ENCODE peak calls at places on chromosomes 12 and 14, in nine cellular contexts. One of them, this sample, is unnamed.

GRCh38 chr12:62260733-62261683 is 804 bp downstream of the USP15 start:
- DNase-seq in tibial artery: peak
- DNase-seq in ACHN: peak
- DNase-seq in HFFc6: peak
- DNase-seq in HFF-Myc: no peak
- DNase-seq in GM04503: no peak
- DNase-seq in heart left ventricle: no peak
- DNase-seq in Right ventricle myocardium superior: peak
- DNase-seq in NCI-H1436: no peak
- DNase-seq in this sample: no peak

GRCh38 chr12:32043928-32044549 is 62.6 kb upstream of the BICD1 start:
- DNase-seq in tibial artery: no peak
- DNase-seq in ACHN: no peak
- DNase-seq in HFFc6: no peak
- DNase-seq in HFF-Myc: no peak
- DNase-seq in GM04503: no peak
- DNase-seq in heart left ventricle: no peak
- DNase-seq in Right ventricle myocardium superior: no peak
- DNase-seq in NCI-H1436: no peak
- DNase-seq in this sample: no peak

GRCh38 chr12:82325540-82326336 is 32.4 kb downstream of the CCDC59 start:
- DNase-seq in tibial artery: no peak
- DNase-seq in ACHN: no peak
- DNase-seq in HFFc6: no peak
- DNase-seq in HFF-Myc: no peak
- DNase-seq in GM04503: no peak
- DNase-seq in heart left ventricle: no peak
- DNase-seq in Right ventricle myocardium superior: no peak
- DNase-seq in NCI-H1436: no peak
- DNase-seq in this sample: no peak

GRCh38 chr14:48731260-48731659 is 854.9 kb downstream of the RPS29 start:
- DNase-seq in tibial artery: no peak
- DNase-seq in ACHN: no peak
- DNase-seq in HFFc6: no peak
- DNase-seq in HFF-Myc: no peak
- DNase-seq in GM04503: no peak
- DNase-seq in heart left ventricle: no peak
- DNase-seq in Right ventricle myocardium superior: no peak
- DNase-seq in NCI-H1436: no peak
- DNase-seq in this sample: no peak

GRCh38 chr14:53533384-53533975 is 380.4 kb upstream of the DDHD1 start:
- DNase-seq in tibial artery: no peak
- DNase-seq in ACHN: no peak
- DNase-seq in HFFc6: no peak
- DNase-seq in HFF-Myc: no peak
- DNase-seq in GM04503: no peak
- DNase-seq in heart left ventricle: no peak
- DNase-seq in Right ventricle myocardium superior: no peak
- DNase-seq in NCI-H1436: no peak
- DNase-seq in this sample: no peak

GRCh38 chr12:43880547-43880946 is 44.7 kb downstream of the TMEM117 start:
- DNase-seq in tibial artery: no peak
- DNase-seq in ACHN: no peak
- DNase-seq in HFFc6: no peak
- DNase-seq in HFF-Myc: no peak
- DNase-seq in GM04503: no peak
- DNase-seq in heart left ventricle: no peak
- DNase-seq in Right ventricle myocardium superior: no peak
- DNase-seq in NCI-H1436: no peak
- DNase-seq in this sample: no peak

GRCh38 chr14:89911018-89911919 is 43.3 kb downstream of the EFCAB11 start:
- DNase-seq in tibial artery: no peak
- DNase-seq in ACHN: no peak
- DNase-seq in HFFc6: peak
- DNase-seq in HFF-Myc: peak
- DNase-seq in GM04503: no peak
- DNase-seq in heart left ventricle: no peak
- DNase-seq in Right ventricle myocardium superior: no peak
- DNase-seq in NCI-H1436: no peak
- DNase-seq in this sample: no peak

GRCh38 chr12:52913424-52913821 is 8.5 kb upstream of the KRT8 start:
- DNase-seq in tibial artery: no peak
- DNase-seq in ACHN: no peak
- DNase-seq in HFFc6: no peak
- DNase-seq in HFF-Myc: no peak
- DNase-seq in GM04503: no peak
- DNase-seq in heart left ventricle: no peak
- DNase-seq in Right ventricle myocardium superior: no peak
- DNase-seq in NCI-H1436: no peak
- DNase-seq in this sample: no peak

GRCh38 chr12:41217731-41218130 is 29.6 kb downstream of the PDZRN4 start:
- DNase-seq in tibial artery: no peak
- DNase-seq in ACHN: no peak
- DNase-seq in HFFc6: no peak
- DNase-seq in HFF-Myc: no peak
- DNase-seq in GM04503: no peak
- DNase-seq in heart left ventricle: no peak
- DNase-seq in Right ventricle myocardium superior: no peak
- DNase-seq in NCI-H1436: no peak
- DNase-seq in this sample: no peak

GRCh38 chr12:105222326-105222655 is 13.7 kb downstream of the APPL2 start:
- DNase-seq in tibial artery: no peak
- DNase-seq in ACHN: no peak
- DNase-seq in HFFc6: no peak
- DNase-seq in HFF-Myc: no peak
- DNase-seq in GM04503: no peak
- DNase-seq in heart left ventricle: no peak
- DNase-seq in Right ventricle myocardium superior: no peak
- DNase-seq in NCI-H1436: no peak
- DNase-seq in this sample: no peak

GRCh38 chr12:80053048-80053790 is 46.1 kb upstream of the OTOGL start:
- DNase-seq in tibial artery: peak
- DNase-seq in ACHN: no peak
- DNase-seq in HFFc6: peak
- DNase-seq in HFF-Myc: peak
- DNase-seq in GM04503: peak
- DNase-seq in heart left ventricle: peak
- DNase-seq in Right ventricle myocardium superior: peak
- DNase-seq in NCI-H1436: no peak
- DNase-seq in this sample: peak

GRCh38 chr14:77007975-77008421 is 20.5 kb downstream of the IRF2BPL start:
- DNase-seq in tibial artery: peak
- DNase-seq in ACHN: no peak
- DNase-seq in HFFc6: no peak
- DNase-seq in HFF-Myc: no peak
- DNase-seq in GM04503: no peak
- DNase-seq in heart left ventricle: peak
- DNase-seq in Right ventricle myocardium superior: peak
- DNase-seq in NCI-H1436: no peak
- DNase-seq in this sample: no peak